ENCODE peak calls at places on chromosomes 13 and 19, in four cellular contexts. B is sigmoid colon, Y is lower lobe of right lung, J is lung. G is an unnamed sample. For H3K4me1 and H3K36me3, the result is how much of the 10 kb centered on the place peaks cover.

GRCh38 chr13:49997935-49998334 is 1.1 kb downstream of the TRIM13 start:
- DNase-seq in B (no peak), Y (no peak), J (no peak), G (peak)

GRCh38 chr13:93260591-93260990 is 34.0 kb downstream of the GPC6 start:
- DNase-seq in J (no peak), Y (no peak), B (no peak), G (no peak)

GRCh38 chr19:40229484-40229883 is 3.0 kb upstream of the CCNP start:
- DNase-seq in J (no peak), Y (no peak), B (no peak), G (no peak)

GRCh38 chr13:76425930-76426329 is 460.3 kb downstream of the KCTD12 start:
- DNase-seq in J (no peak), B (no peak), Y (no peak), G (no peak)

GRCh38 chr19:55585658-55586339 is 5.2 kb upstream of the ZNF579 start:
- DNase-seq in B (peak), J (peak), Y (peak), G (peak)

GRCh38 chr19:33402421-33403220 is 29.1 kb downstream of the CEBPG start:
- DNase-seq in J (no peak), B (peak), Y (peak), G (no peak)

GRCh38 chr13:19782049-19782726 is 557 bp downstream of the PSPC1 start:
- DNase-seq in B (peak), Y (peak), J (peak), G (no peak)

GRCh38 chr13:45339867-45340266 is 1.1 kb downstream of the TPT1 start:
- DNase-seq in Y (no peak), J (no peak), B (no peak), G (no peak)

GRCh38 chr13:97100821-97101220 is 106.5 kb upstream of the OXGR1 start:
- DNase-seq in J (no peak), Y (no peak), B (no peak), G (no peak)

GRCh38 chr19:7366701-7367420 is 18.1 kb downstream of the ARHGEF18 start:
- DNase-seq in B (no peak), Y (no peak), J (no peak), G (peak)

GRCh38 chr19:39014037-39014436 is 18.3 kb downstream of the FBXO27 start:
- DNase-seq in J (no peak), B (no peak), Y (no peak), G (no peak)

GRCh38 chr19:32203161-32203560 is 142.2 kb upstream of the ZNF507 start:
- DNase-seq in J (peak), B (no peak), Y (no peak), G (no peak)

GRCh38 chr19:13154911-13155471 is 4.8 kb downstream of the IER2 start:
- DNase-seq in B (peak), J (peak), Y (peak), G (peak)

GRCh38 chr13:35990196-35990595 is 141.0 kb downstream of the DCLK1 start:
- DNase-seq in Y (no peak), B (no peak), J (no peak), G (no peak)

GRCh38 chr19:47280183-47280797 is 5.6 kb downstream of the INAFM1 start:
- DNase-seq in J (no peak), Y (peak), B (no peak), G (no peak)

GRCh38 chr13:109904218-109904617 is 117.8 kb upstream of the IRS2 start:
- DNase-seq in J (no peak), B (no peak), Y (no peak), G (peak)

GRCh38 chr13:102394158-102395053 is 7.4 kb downstream of the FGF14 start:
- DNase-seq in J (peak), Y (peak), B (peak), G (peak)

GRCh38 chr13:95020298-95020987 is 280.8 kb downstream of the ABCC4 start:
- DNase-seq in B (no peak), Y (no peak), J (no peak), G (no peak)

GRCh38 chr13:25901460-25902376 is 150.1 kb downstream of the SHISA2 start:
- DNase-seq in J (no peak), Y (no peak), B (no peak), G (no peak)

GRCh38 chr19:23420824-23421223 is 25.6 kb upstream of the ZNF91 start:
- DNase-seq in B (no peak), J (no peak), Y (no peak), G (no peak)

GRCh38 chr13:103104340-103104739 is 38.1 kb upstream of the SLC10A2 start:
- DNase-seq in Y (no peak), J (no peak), B (no peak), G (no peak)

GRCh38 chr13:75357576-75358295 is 124.2 kb downstream of the TBC1D4 start:
- DNase-seq in J (no peak), Y (no peak), B (no peak), G (peak)

GRCh38 chr19:5292453-5292842 is 48.2 kb downstream of the PTPRS start:
- DNase-seq in B (peak), J (no peak), Y (no peak), G (peak)

GRCh38 chr19:18895038-18895827 is 725 bp downstream of the CERS1 start:
- DNase-seq in J (no peak), B (no peak), Y (no peak), G (peak)

GRCh38 chr13:38755792-38756191 is 68.9 kb downstream of the FREM2 start:
- DNase-seq in J (no peak), Y (no peak), B (no peak), G (no peak)

GRCh38 chr19:16118489-16119033 is 6.9 kb downstream of the RAB8A start:
- DNase-seq in Y (peak), B (no peak), J (no peak), G (no peak)

GRCh38 chr19:15456871-15457700 is 7.3 kb downstream of the RASAL3 start:
- DNase-seq in J (no peak), Y (no peak), B (no peak), G (no peak)

GRCh38 chr19:45600340-45600885 is 1.6 kb downstream of the GPR4 start:
- DNase-seq in J (no peak), B (no peak), Y (no peak), G (no peak)

GRCh38 chr19:51016798-51017683 is 2.5 kb downstream of the KLK10 start:
- DNase-seq in Y (no peak), B (no peak), J (peak), G (peak)

GRCh38 chr19:17755977-17756670 is 4.8 kb downstream of the FCHO1 start:
- DNase-seq in Y (no peak), J (no peak), B (no peak), G (peak)

GRCh38 chr13:43846496-43846895 is 33.0 kb downstream of the CCDC122 start:
- DNase-seq in Y (no peak), J (no peak), B (no peak), G (no peak)

GRCh38 chr19:31350693-31351211 is 1.5 kb upstream of the TSHZ3 start:
- DNase-seq in J (no peak), Y (peak), B (no peak), G (peak)

GRCh38 chr19:51091895-51092873 is 9.5 kb upstream of the KLK14 start:
- DNase-seq in B (no peak), J (no peak), Y (no peak), G (no peak)

GRCh38 chr13:73943965-73944233 is 190.3 kb downstream of the KLF12 start:
- DNase-seq in J (no peak), Y (no peak), B (no peak), G (no peak)

GRCh38 chr19:35518313-35518712 is 4.9 kb upstream of the DMKN start:
- DNase-seq in B (no peak), Y (no peak), J (no peak), G (no peak)

GRCh38 chr19:18057557-18057956 is 29.2 kb downstream of the IL12RB1 start:
- DNase-seq in B (peak), Y (no peak), J (no peak), G (no peak)

GRCh38 chr13:27919299-27919933 is 384 bp upstream of the PDX1 start:
- DNase-seq in J (no peak), Y (no peak), B (no peak), G (no peak)
- H3K4me3 ChIP-seq in J (no peak), Y (peak), B (peak), G (no peak)

DNA sequence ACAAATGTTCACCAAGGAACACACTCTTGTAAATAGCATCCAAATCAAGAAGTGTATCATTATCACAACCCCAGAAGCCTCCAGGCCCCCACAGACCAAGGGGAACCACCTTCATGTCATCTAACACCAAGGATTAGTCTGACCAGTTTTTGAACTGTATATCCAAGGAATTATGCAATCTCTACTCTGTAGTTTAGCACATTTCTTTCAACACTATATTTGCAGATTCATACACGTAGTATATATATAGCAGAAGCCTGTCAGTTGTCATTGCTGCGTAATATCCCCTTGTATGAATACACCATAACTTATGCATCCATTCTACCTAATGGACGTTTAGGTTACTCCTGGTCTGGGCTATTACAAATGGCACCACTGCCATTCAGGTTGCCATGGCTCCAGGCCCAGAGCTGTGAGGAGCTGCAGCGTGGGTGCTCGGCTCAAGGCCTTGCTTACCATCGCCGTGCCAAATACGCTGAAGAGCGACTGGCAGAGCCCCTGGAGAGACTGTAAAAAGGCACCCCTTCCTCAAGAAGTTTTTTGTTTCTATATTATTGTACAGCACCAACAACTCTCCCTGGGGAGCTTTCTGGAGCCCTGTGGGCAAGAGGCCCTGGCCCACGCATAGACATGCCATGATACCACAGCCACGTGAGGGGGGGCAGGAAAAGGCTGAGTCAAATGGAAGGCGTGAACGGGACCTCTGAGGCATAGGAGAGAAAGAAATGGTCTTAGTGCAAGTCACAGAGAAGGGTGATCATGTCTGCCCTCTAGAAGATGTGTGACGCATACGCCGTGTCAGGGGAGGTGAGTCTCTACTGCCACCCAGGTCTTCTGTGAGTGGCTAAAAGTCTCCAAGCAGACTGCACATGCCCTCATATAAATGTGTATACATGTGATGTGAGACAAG is 10.8 kb downstream of the LATS2 start:
- DNase-seq in J (no peak), Y (no peak), B (no peak), G (no peak)
- H3K4me1 ChIP-seq in J (under half), Y (half or more), B (half or more), G (under half)

GRCh38 chr13:33137726-33138125 is 121.5 kb downstream of the KL start:
- DNase-seq in J (no peak), B (no peak), Y (no peak), G (no peak)
- H3K36me3 ChIP-seq in J (under half), B (under half), Y (under half), G (under half)

GRCh38 chr19:292951-293350 is 1.7 kb upstream of the PLPP2 start:
- DNase-seq in B (no peak), Y (no peak), J (no peak), G (no peak)

GRCh38 chr19:290539-291521 is at the start of gene PLPP2:
- DNase-seq in B (no peak), Y (peak), J (peak), G (no peak)

GRCh38 chr19:292281-292884 is 1.2 kb upstream of the PLPP2 start:
- DNase-seq in Y (no peak), J (no peak), B (no peak), G (no peak)

GRCh38 chr19:289651-290538 is 1.3 kb downstream of the PLPP2 start:
- DNase-seq in B (no peak), Y (peak), J (no peak), G (no peak)

GRCh38 chr19:291561-292280 is 518 bp upstream of the PLPP2 start:
- DNase-seq in J (no peak), Y (no peak), B (peak), G (no peak)
- H3K4me3 ChIP-seq in J (no peak), Y (peak), B (peak), G (no peak)

GRCh38 chr13:79401259-79402071 is 4.6 kb downstream of the RBM26 start:
- DNase-seq in Y (no peak), B (no peak), J (no peak), G (no peak)

GRCh38 chr13:79395881-79396280 is 10.2 kb downstream of the RBM26 start:
- DNase-seq in B (no peak), J (no peak), Y (no peak), G (no peak)

GRCh38 chr13:79398915-79399314 is 7.1 kb downstream of the RBM26 start:
- DNase-seq in J (no peak), B (no peak), Y (no peak), G (no peak)

GRCh38 chr13:79402074-79402635 is 3.9 kb downstream of the RBM26 start:
- DNase-seq in Y (no peak), J (no peak), B (no peak), G (no peak)

GRCh38 chr13:79398169-79398568 is 7.9 kb downstream of the RBM26 start:
- DNase-seq in B (no peak), Y (no peak), J (no peak), G (no peak)
- H3K4me1 ChIP-seq in B (under half), Y (half or more), J (under half), G (under half)

GRCh38 chr13:78372581-78372980 is 230.8 kb downstream of the POU4F1 start:
- DNase-seq in B (no peak), Y (no peak), J (no peak), G (no peak)
- H3K36me3 ChIP-seq in B (under half), Y (under half), J (under half), G (under half)

GRCh38 chr13:51175639-51176038 is 46.6 kb upstream of the FAM124A start:
- DNase-seq in Y (no peak), J (no peak), B (no peak), G (no peak)
- H3K4me3 ChIP-seq in Y (no peak), J (no peak), B (no peak), G (no peak)

GRCh38 chr19:3669134-3669436 is 31.2 kb downstream of the PIP5K1C start:
- DNase-seq in B (no peak), J (no peak), Y (no peak), G (no peak)
- H3K4me1 ChIP-seq in B (half or more), J (under half), Y (under half), G (under half)

GRCh38 chr19:10830370-10830769 is 5.6 kb downstream of the TMED1 start:
- DNase-seq in J (no peak), B (no peak), Y (no peak), G (no peak)

GRCh38 chr19:10832659-10833296 is 3.2 kb downstream of the TMED1 start:
- DNase-seq in B (no peak), J (no peak), Y (no peak), G (no peak)

GRCh38 chr19:10831980-10832658 is 3.9 kb downstream of the TMED1 start:
- DNase-seq in Y (no peak), B (no peak), J (no peak), G (no peak)

GRCh38 chr19:10829967-10830366 is 6.0 kb downstream of the TMED1 start:
- DNase-seq in B (no peak), Y (no peak), J (no peak), G (no peak)

GRCh38 chr19:10830941-10831779 is 4.9 kb downstream of the TMED1 start:
- DNase-seq in Y (no peak), J (no peak), B (no peak), G (no peak)
- H3K36me3 ChIP-seq in Y (half or more), J (half or more), B (half or more), G (under half)

GRCh38 chr13:42381165-42381425 is 109.1 kb downstream of the AKAP11 start:
- DNase-seq in B (no peak), Y (no peak), J (no peak), G (no peak)

GRCh38 chr13:42377640-42378382 is 105.9 kb downstream of the AKAP11 start:
- DNase-seq in Y (no peak), J (no peak), B (no peak), G (no peak)

GRCh38 chr13:42380420-42381164 is 108.6 kb downstream of the AKAP11 start:
- DNase-seq in Y (no peak), J (no peak), B (no peak), G (no peak)

GRCh38 chr13:42379241-42379640 is 107.3 kb downstream of the AKAP11 start:
- DNase-seq in J (no peak), B (no peak), Y (no peak), G (no peak)

GRCh38 chr13:42378383-42378780 is 106.4 kb downstream of the AKAP11 start:
- DNase-seq in Y (no peak), B (no peak), J (no peak), G (no peak)
- H3K4me3 ChIP-seq in Y (no peak), B (no peak), J (no peak), G (no peak)